ENCODE peak calls at places on chromosomes 12 and 14, in four cellular contexts. One of them, this sample, is unnamed.

GRCh38 chr12:73625226-73625625 is 912.4 kb upstream of the ATXN7L3B start:
- DNase-seq in K562: no peak
- DNase-seq in GM12878: no peak
- DNase-seq in HepG2: no peak
- DNase-seq in this sample: no peak

GRCh38 chr12:6778571-6779550 is 6.5 kb downstream of the LAG3 start:
- DNase-seq in GM12878: peak
- DNase-seq in K562: peak
- DNase-seq in HepG2: peak
- DNase-seq in this sample: peak

GRCh38 chr12:26524862-26525465 is 308.0 kb downstream of the ITPR2 start:
- DNase-seq in K562: peak
- DNase-seq in HepG2: no peak
- DNase-seq in GM12878: no peak
- DNase-seq in this sample: peak

GRCh38 chr14:68506645-68507405 is 286.0 kb downstream of the ZFP36L1 start:
- DNase-seq in GM12878: peak
- DNase-seq in HepG2: no peak
- DNase-seq in K562: no peak
- DNase-seq in this sample: no peak

GRCh38 chr12:15590180-15590826 is 198.9 kb downstream of the EPS8 start:
- DNase-seq in GM12878: peak
- DNase-seq in HepG2: peak
- DNase-seq in K562: peak
- DNase-seq in this sample: peak

GRCh38 chr12:100489326-100489725 is 15.7 kb downstream of the NR1H4 start:
- DNase-seq in GM12878: no peak
- DNase-seq in HepG2: no peak
- DNase-seq in K562: no peak
- DNase-seq in this sample: no peak

GRCh38 chr12:92470608-92471021 is 232.2 kb upstream of the PLEKHG7 start:
- DNase-seq in HepG2: no peak
- DNase-seq in GM12878: peak
- DNase-seq in K562: no peak
- DNase-seq in this sample: no peak

GRCh38 chr12:82438356-82438755 is 80.0 kb downstream of the METTL25 start:
- DNase-seq in GM12878: no peak
- DNase-seq in K562: no peak
- DNase-seq in HepG2: no peak
- DNase-seq in this sample: no peak

GRCh38 chr12:30926243-30927209 is at the start of gene TSPAN11:
- DNase-seq in K562: no peak
- DNase-seq in HepG2: no peak
- DNase-seq in GM12878: no peak
- DNase-seq in this sample: peak

GRCh38 chr12:118575730-118576129 is 199.4 kb downstream of the SUDS3 start:
- DNase-seq in HepG2: no peak
- DNase-seq in GM12878: no peak
- DNase-seq in K562: no peak
- DNase-seq in this sample: no peak

GRCh38 chr14:92792885-92793284 is 1.2 kb upstream of the GOLGA5 start:
- DNase-seq in K562: no peak
- DNase-seq in HepG2: no peak
- DNase-seq in GM12878: no peak
- DNase-seq in this sample: no peak

GRCh38 chr12:108649126-108649525 is 15.4 kb upstream of the SELPLG start:
- DNase-seq in HepG2: no peak
- DNase-seq in GM12878: no peak
- DNase-seq in K562: no peak
- DNase-seq in this sample: no peak

GRCh38 chr14:74578479-74578878 is 33.6 kb downstream of the LTBP2 start:
- DNase-seq in K562: no peak
- DNase-seq in HepG2: no peak
- DNase-seq in GM12878: no peak
- DNase-seq in this sample: no peak

GRCh38 chr12:57213068-57213715 is 3.4 kb upstream of the NXPH4 start:
- DNase-seq in K562: peak
- DNase-seq in GM12878: peak
- DNase-seq in HepG2: peak
- DNase-seq in this sample: no peak

GRCh38 chr12:102811125-102811737 is 105.8 kb downstream of the PAH start:
- DNase-seq in K562: peak
- DNase-seq in GM12878: no peak
- DNase-seq in HepG2: peak
- DNase-seq in this sample: no peak

GRCh38 chr12:76790564-76791552 is 26.9 kb downstream of the ZDHHC17 start:
- DNase-seq in K562: peak
- DNase-seq in GM12878: no peak
- DNase-seq in HepG2: peak
- DNase-seq in this sample: no peak

GRCh38 chr12:129530517-129530916 is 373.3 kb downstream of the TMEM132D start:
- DNase-seq in K562: no peak
- DNase-seq in GM12878: peak
- DNase-seq in HepG2: no peak
- DNase-seq in this sample: no peak

GRCh38 chr12:10226740-10227139 is 14.1 kb downstream of the GABARAPL1 start:
- DNase-seq in HepG2: no peak
- DNase-seq in GM12878: no peak
- DNase-seq in K562: no peak
- DNase-seq in this sample: no peak

GRCh38 chr12:52494518-52494917 is 1.5 kb upstream of the KRT6A start:
- DNase-seq in K562: no peak
- DNase-seq in GM12878: no peak
- DNase-seq in HepG2: no peak
- DNase-seq in this sample: no peak

GRCh38 chr14:94009767-94010166 is 12.7 kb downstream of the CCDC197 start:
- DNase-seq in HepG2: no peak
- DNase-seq in GM12878: peak
- DNase-seq in K562: no peak
- DNase-seq in this sample: no peak

GRCh38 chr14:77307099-77307496 is 13.6 kb downstream of the POMT2 start:
- DNase-seq in GM12878: no peak
- DNase-seq in K562: no peak
- DNase-seq in HepG2: peak
- DNase-seq in this sample: no peak

GRCh38 chr12:12081836-12082497 is 11.2 kb downstream of the BCL2L14 start:
- DNase-seq in K562: peak
- DNase-seq in HepG2: peak
- DNase-seq in GM12878: peak
- DNase-seq in this sample: no peak

GRCh38 chr14:81449114-81449513 is 49.0 kb upstream of the STON2 start:
- DNase-seq in GM12878: no peak
- DNase-seq in K562: no peak
- DNase-seq in HepG2: peak
- DNase-seq in this sample: no peak

GRCh38 chr12:105076913-105077312 is 7.3 kb downstream of the ALDH1L2 start:
- DNase-seq in HepG2: no peak
- DNase-seq in GM12878: no peak
- DNase-seq in K562: no peak
- DNase-seq in this sample: no peak
- TF ChIP-seq POLR2AphosphoS5 in HepG2: no peak
- TF ChIP-seq POLR2AphosphoS5 in GM12878: no peak
- TF ChIP-seq POLR2AphosphoS5 in K562: no peak
- TF ChIP-seq POLR2AphosphoS5 in this sample: no peak

GRCh38 chr14:102047808-102048540 is 38.9 kb downstream of the HSP90AA1 start:
- DNase-seq in K562: no peak
- DNase-seq in HepG2: no peak
- DNase-seq in GM12878: no peak
- DNase-seq in this sample: no peak
- TF ChIP-seq HDAC6 in K562: no peak
- TF ChIP-seq HDAC6 in HepG2: no peak
- TF ChIP-seq HDAC6 in GM12878: no peak
- TF ChIP-seq HDAC6 in this sample: no peak

GRCh38 chr12:124397807-124398577 is 103.1 kb downstream of the RFLNA start:
- DNase-seq in HepG2: no peak
- DNase-seq in GM12878: no peak
- DNase-seq in K562: no peak
- DNase-seq in this sample: no peak
- TF ChIP-seq POLR2AphosphoS5 in HepG2: no peak
- TF ChIP-seq POLR2AphosphoS5 in GM12878: no peak
- TF ChIP-seq POLR2AphosphoS5 in K562: no peak
- TF ChIP-seq POLR2AphosphoS5 in this sample: no peak

DNA sequence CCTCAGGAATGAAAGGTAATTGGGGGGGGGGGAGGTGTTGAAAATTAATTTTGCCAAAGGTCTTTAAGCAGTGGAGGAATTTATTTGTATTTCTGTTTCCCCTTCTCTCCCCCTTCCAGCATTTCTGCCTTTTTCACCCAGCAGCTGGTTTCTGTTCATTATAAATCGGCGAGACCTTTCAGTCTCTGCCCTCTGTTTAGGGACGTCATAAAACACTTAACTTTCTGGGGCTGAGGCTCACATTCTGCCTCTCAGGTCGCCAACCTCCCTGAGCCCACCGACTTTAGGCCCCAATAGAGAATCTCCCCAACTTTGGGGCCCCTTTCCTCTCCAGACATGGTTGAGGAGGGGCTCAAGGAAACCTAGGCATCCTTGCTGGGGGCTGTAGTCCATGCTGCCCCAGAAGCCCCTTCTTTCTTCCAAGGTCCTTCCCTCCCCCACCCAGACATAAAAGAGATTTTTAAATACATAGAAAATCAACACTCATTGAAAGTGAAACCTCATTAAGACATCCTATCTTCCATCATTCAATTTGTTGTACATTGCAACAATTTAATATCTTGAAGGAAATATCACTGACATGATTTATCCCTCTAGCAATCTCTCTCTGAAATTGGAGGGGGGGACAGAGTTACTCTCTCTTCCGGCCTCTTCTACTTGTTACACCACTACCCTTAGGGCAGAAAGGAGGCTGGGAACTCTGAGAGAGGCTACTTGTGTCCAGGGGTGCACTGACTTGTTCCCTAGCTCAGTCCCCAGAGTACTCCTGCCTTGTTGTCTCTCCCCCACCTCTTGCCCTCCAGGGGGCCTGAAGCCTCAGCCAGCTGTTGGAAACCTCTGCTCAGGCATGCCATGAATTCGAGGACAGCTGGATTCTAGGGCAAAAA is 2.5 kb upstream of the HOXC6 start:
- DNase-seq in GM12878: no peak
- DNase-seq in HepG2: no peak
- DNase-seq in K562: no peak
- DNase-seq in this sample: no peak
- TF ChIP-seq HDAC6 in GM12878: no peak
- TF ChIP-seq HDAC6 in HepG2: no peak
- TF ChIP-seq HDAC6 in K562: no peak
- TF ChIP-seq HDAC6 in this sample: no peak

This sample was measured in H1.